ENCODE peak calls at places on chromosomes 16 and 17, in four cellular contexts. G, S, L and P are unnamed samples.

GRCh38 chr16:3065069-3065741 is at the start of gene IL32:
- DNase-seq in S (peak), G (no peak), L (peak), P (peak)

GRCh38 chr16:21134053-21134452 is 16.6 kb downstream of the DNAH3 start:
- DNase-seq in G (no peak), S (no peak), L (no peak), P (no peak)

GRCh38 chr16:27233731-27234130 is 30.4 kb downstream of the KDM8 start:
- DNase-seq in L (no peak), G (peak), S (no peak), P (no peak)

GRCh38 chr17:8832711-8833352 is 33.7 kb upstream of the MFSD6L start:
- DNase-seq in L (no peak), G (no peak), S (peak), P (no peak)

GRCh38 chr17:42514867-42515266 is 21.2 kb upstream of the NAGLU start:
- DNase-seq in L (no peak), S (no peak), G (peak), P (no peak)

GRCh38 chr17:27315322-27315721 is 21.4 kb downstream of the WSB1 start:
- DNase-seq in L (peak), G (peak), S (peak), P (no peak)

GRCh38 chr16:23991044-23991443 is 155.3 kb downstream of the PRKCB start:
- DNase-seq in S (no peak), L (no peak), G (no peak), P (no peak)

GRCh38 chr17:75684924-75685323 is 17.8 kb downstream of the SAP30BP start:
- DNase-seq in S (peak), L (no peak), G (no peak), P (no peak)

GRCh38 chr16:86850675-86851074 is 272.3 kb downstream of the FOXL1 start:
- DNase-seq in S (no peak), L (no peak), G (no peak), P (no peak)

GRCh38 chr16:585351-585750 is 4.5 kb upstream of the RAB40C start:
- DNase-seq in S (no peak), G (no peak), L (no peak), P (no peak)

GRCh38 chr17:60305141-60305540 is 86.8 kb downstream of the USP32 start:
- DNase-seq in G (peak), S (peak), L (no peak), P (no peak)

GRCh38 chr16:75058815-75059214 is 57.8 kb downstream of the LDHD start:
- DNase-seq in S (no peak), L (no peak), G (no peak), P (no peak)

GRCh38 chr17:2215616-2216364 is 87.8 kb downstream of the SMG6 start:
- DNase-seq in S (peak), L (peak), G (peak), P (peak)

GRCh38 chr17:61729690-61730268 is 133.5 kb downstream of the BRIP1 start:
- DNase-seq in L (no peak), S (no peak), G (no peak), P (no peak)

GRCh38 chr16:50836121-50836541 is 94.2 kb downstream of the CYLD start:
- DNase-seq in S (no peak), L (no peak), G (no peak), P (no peak)

GRCh38 chr17:58932956-58933355 is 173.7 kb downstream of the TRIM37 start:
- DNase-seq in S (no peak), G (no peak), L (no peak), P (no peak)

GRCh38 chr17:28897769-28898259 is 281 bp upstream of the FLOT2 start:
- DNase-seq in S (no peak), L (no peak), G (peak), P (no peak)

GRCh38 chr17:21034350-21035235 is 8.2 kb downstream of the USP22 start:
- DNase-seq in L (no peak), S (peak), G (no peak), P (no peak)

DNA sequence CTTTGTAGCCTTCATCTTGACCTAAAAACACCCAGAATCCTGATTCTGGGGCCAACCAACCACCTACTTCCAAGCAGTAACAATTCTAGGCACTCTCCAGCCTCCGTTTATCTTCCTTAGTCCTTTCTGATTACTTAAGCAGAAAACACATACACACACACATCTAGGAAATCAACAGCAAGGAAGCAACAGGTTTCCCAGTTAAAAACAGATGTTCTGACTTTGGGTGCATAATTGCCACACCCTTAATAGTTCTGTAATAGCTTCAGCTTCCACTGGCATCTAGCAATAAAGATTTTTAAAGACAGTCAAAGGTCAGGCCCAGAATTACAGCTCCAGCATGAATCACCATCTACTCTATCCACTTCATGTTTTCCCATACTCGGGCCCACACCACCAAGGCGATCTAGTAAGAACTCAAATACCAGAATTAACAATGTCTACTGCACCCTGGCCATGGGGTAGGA is 2.6 kb downstream of the ARHGAP17 start:
- DNase-seq in S (peak), L (no peak), G (no peak), P (peak)
- H3K4me3 ChIP-seq in S (no peak), L (peak), G (no peak), P (peak)

DNA sequence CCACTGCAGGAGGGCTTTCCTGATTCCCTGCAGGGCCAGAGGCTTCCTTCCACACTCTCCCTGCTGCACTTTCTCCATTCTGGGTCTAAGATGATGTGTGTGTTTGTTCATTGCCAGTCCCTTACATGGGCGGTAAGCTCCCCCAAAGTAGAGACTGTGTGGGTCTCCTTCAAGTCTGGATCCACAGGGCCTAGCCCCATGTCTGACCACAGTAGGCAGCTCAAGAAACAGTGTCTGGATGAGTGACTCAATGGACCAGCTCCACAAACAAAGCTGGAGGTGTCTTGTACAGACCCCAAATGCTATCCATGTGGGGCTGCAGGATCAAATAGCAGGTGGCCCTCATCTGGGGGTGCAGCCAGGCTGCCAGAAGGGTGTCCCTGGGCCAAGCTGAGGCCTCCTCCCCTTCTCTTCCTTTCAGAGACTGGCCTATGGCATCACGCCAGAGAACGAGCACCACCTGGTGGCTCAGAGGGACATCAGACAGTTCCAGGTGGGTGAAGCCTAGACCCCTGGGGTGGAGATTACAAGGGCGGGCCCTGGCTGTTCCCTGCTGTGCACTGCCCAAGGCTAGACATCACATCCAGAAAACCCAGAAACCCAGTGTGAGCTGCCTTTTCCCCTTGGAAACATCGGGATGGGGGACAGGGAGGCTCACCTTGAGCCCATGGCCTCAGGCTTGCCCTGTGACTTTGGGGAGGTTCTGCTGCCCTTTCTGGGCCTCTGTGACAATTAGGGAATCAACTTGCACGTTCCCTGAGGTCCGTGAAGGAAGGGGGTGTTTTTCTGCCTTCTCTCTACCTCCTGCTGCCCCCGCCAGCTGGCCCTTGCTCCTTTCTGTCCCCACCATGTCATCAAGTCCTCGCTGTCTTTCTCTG is 45.9 kb downstream of the SLC6A2 start:
- DNase-seq in S (peak), G (no peak), L (peak), P (peak)
- TF ChIP-seq CTCF in S (no peak), G (peak), L (peak), P (peak)

GRCh38 chr17:77246110-77247047 is 105.6 kb downstream of the SEC14L1 start:
- DNase-seq in S (no peak), G (no peak), L (no peak), P (no peak)

GRCh38 chr17:77248216-77249054 is 107.7 kb downstream of the SEC14L1 start:
- DNase-seq in L (no peak), S (no peak), G (no peak), P (no peak)

GRCh38 chr17:77247048-77247541 is 106.3 kb downstream of the SEC14L1 start:
- DNase-seq in G (peak), S (peak), L (peak), P (no peak)

GRCh38 chr17:77245162-77245926 is 104.6 kb downstream of the SEC14L1 start:
- DNase-seq in L (no peak), S (no peak), G (no peak), P (no peak)

GRCh38 chr17:77247609-77248008 is 106.8 kb downstream of the SEC14L1 start:
- DNase-seq in G (no peak), S (no peak), L (no peak), P (no peak)
- H3K4me3 ChIP-seq in G (peak), S (no peak), L (no peak), P (no peak)

GRCh38 chr17:77088455-77089117 is 52.2 kb upstream of the SEC14L1 start:
- DNase-seq in L (peak), S (peak), G (peak), P (peak)
- TF ChIP-seq CTCF in L (peak), S (peak), G (peak), P (peak)

GRCh38 chr17:81406117-81406953 is 11.1 kb downstream of the BAHCC1 start:
- DNase-seq in G (no peak), L (no peak), S (peak), P (no peak)

GRCh38 chr17:81403040-81403467 is 7.8 kb downstream of the BAHCC1 start:
- DNase-seq in S (no peak), L (no peak), G (no peak), P (no peak)

GRCh38 chr17:81405382-81406005 is 10.2 kb downstream of the BAHCC1 start:
- DNase-seq in L (no peak), S (peak), G (no peak), P (no peak)

GRCh38 chr17:81403671-81404534 is 8.6 kb downstream of the BAHCC1 start:
- DNase-seq in L (no peak), S (no peak), G (no peak), P (no peak)

DNA sequence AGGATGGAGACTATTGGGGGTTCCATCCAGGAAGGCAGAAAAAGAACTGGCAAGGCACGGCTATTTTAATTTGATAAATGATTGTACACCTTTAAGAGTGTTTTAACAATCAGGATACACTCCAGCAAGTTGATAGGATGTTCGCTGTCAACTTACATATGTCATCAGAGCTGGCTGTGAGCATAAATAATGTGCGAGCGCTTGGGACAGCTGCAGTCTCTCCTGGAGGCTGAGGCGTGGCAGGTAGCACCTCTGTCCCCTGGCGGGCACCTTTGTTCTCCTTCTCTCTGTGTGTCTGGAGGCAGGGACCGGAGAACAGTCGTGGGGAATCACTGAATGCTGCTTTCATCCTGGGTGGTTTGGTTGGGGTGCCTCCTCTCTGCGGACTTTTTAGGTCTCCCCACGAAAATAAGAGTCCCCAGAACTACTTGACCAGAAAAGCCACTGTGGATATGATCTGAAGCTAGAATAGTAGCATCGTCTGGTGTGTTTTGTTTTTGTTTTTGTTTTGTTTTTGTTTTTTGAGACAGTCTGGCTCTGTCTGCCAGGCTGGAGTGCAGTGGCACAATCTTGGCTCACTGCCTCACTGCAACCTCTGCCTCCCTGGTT is 9.4 kb downstream of the BAHCC1 start:
- DNase-seq in G (no peak), L (no peak), S (no peak), P (no peak)
- H3K4me3 ChIP-seq in G (no peak), L (no peak), S (no peak), P (no peak)

GRCh38 chr17:17497065-17497844 is 1.1 kb upstream of the RASD1 start:
- DNase-seq in G (no peak), S (no peak), L (no peak), P (no peak)
- TF ChIP-seq CTCF in G (no peak), S (no peak), L (no peak), P (no peak)